ENCODE peak calls at places on chromosomes 4 and X, in seven cellular contexts. F is T-helper 22 cell, X is heart left ventricle, R is GM23338, K is ovary, S is NCI-H345, O is dermis blood vessel endothelial cell. A is an unnamed sample.

GRCh38 chr4:84324850-84325249 is 174.2 kb downstream of the NKX6-1 start:
- DNase-seq in K (no peak), O (no peak), S (no peak), F (no peak), X (no peak), R (no peak), A (no peak)

GRCh38 chrX:155757366-155757765 is 123.8 kb upstream of the VAMP7 start:
- DNase-seq in O (no peak), R (no peak), S (no peak), F (no peak), X (no peak), K (no peak), A (no peak)

GRCh38 chr4:16032871-16033505 is 50.8 kb downstream of the PROM1 start:
- DNase-seq in S (no peak), K (no peak), F (no peak), X (no peak), R (peak), O (peak), A (peak)

GRCh38 chr4:56106180-56106579 is 157.4 kb downstream of the CEP135 start:
- DNase-seq in S (no peak), O (no peak), X (no peak), F (no peak), R (no peak), K (no peak), A (no peak)

GRCh38 chrX:133402042-133402453 is 13.2 kb downstream of the GPC4 start:
- DNase-seq in O (no peak), F (no peak), S (no peak), X (no peak), R (no peak), K (no peak), A (no peak)

GRCh38 chr4:42150653-42151567 is 1.5 kb downstream of the BEND4 start:
- DNase-seq in K (no peak), R (peak), O (no peak), F (no peak), X (no peak), S (no peak), A (no peak)

GRCh38 chr4:147029296-147029695 is 83.6 kb upstream of the TTC29 start:
- DNase-seq in X (no peak), S (peak), F (no peak), K (no peak), O (no peak), R (no peak), A (no peak)

GRCh38 chr4:35493977-35494376 is 750.3 kb downstream of the ARAP2 start:
- DNase-seq in R (no peak), O (no peak), S (no peak), F (no peak), X (no peak), K (no peak), A (no peak)

GRCh38 chrX:17206584-17206983 is 168.4 kb upstream of the NHS start:
- DNase-seq in X (no peak), S (no peak), K (no peak), O (no peak), R (peak), F (no peak), A (no peak)

GRCh38 chrX:26788402-26788998 is 572.5 kb downstream of the MAGEB5 start:
- DNase-seq in F (no peak), S (no peak), O (peak), X (no peak), K (no peak), R (no peak), A (peak)

GRCh38 chrX:50456712-50457484 is 13.7 kb downstream of the DGKK start:
- DNase-seq in F (no peak), K (no peak), R (no peak), S (no peak), X (no peak), O (no peak), A (no peak)

GRCh38 chr4:29581469-29581868 is 1138.7 kb upstream of the PCDH7 start:
- DNase-seq in R (no peak), X (peak), F (no peak), K (no peak), S (no peak), O (no peak), A (no peak)

GRCh38 chr4:184189966-184190365 is 27.7 kb downstream of the ENPP6 start:
- DNase-seq in S (no peak), R (no peak), O (no peak), X (no peak), K (no peak), F (no peak), A (no peak)

A was measured in lung microvascular endothelial cell.